ENCODE peak calls at places on chromosomes 12 and 14, in four cellular contexts. One of them, this sample, is unnamed.

GRCh38 chr14:52049721-52050588 is 18.9 kb downstream of the NID2 start:
- DNase-seq in nucleus accumbens: no peak
- DNase-seq in Calu3: no peak
- DNase-seq in NCI-H1436: no peak
- DNase-seq in this sample: no peak

GRCh38 chr12:109640961-109641360 is 67.4 kb downstream of the MVK start:
- DNase-seq in Calu3: no peak
- DNase-seq in NCI-H1436: no peak
- DNase-seq in nucleus accumbens: no peak
- DNase-seq in this sample: no peak

GRCh38 chr14:48563465-48563864 is 888.1 kb upstream of the MDGA2 start:
- DNase-seq in NCI-H1436: no peak
- DNase-seq in nucleus accumbens: peak; percentile 74
- DNase-seq in Calu3: peak; percentile 52
- DNase-seq in this sample: no peak

GRCh38 chr12:52506858-52507715 is 13.1 kb downstream of the KRT5 start:
- DNase-seq in Calu3: peak; percentile 21
- DNase-seq in NCI-H1436: peak; percentile 32
- DNase-seq in nucleus accumbens: no peak
- DNase-seq in this sample: no peak

GRCh38 chr14:68619805-68620574 is 172.9 kb downstream of the ZFP36L1 start:
- DNase-seq in Calu3: no peak
- DNase-seq in nucleus accumbens: no peak
- DNase-seq in NCI-H1436: no peak
- DNase-seq in this sample: no peak

GRCh38 chr14:101865288-101865687 is 99.1 kb upstream of the DYNC1H1 start:
- DNase-seq in Calu3: no peak
- DNase-seq in nucleus accumbens: no peak
- DNase-seq in NCI-H1436: no peak
- DNase-seq in this sample: no peak

GRCh38 chr12:54581412-54581811 is 7.0 kb downstream of the PPP1R1A start:
- DNase-seq in NCI-H1436: no peak
- DNase-seq in Calu3: no peak
- DNase-seq in nucleus accumbens: no peak
- DNase-seq in this sample: no peak

GRCh38 chr14:23864856-23865255 is 88.7 kb upstream of the DHRS4 start:
- DNase-seq in Calu3: no peak
- DNase-seq in NCI-H1436: no peak
- DNase-seq in nucleus accumbens: no peak
- DNase-seq in this sample: no peak

GRCh38 chr12:109264095-109264942 is 44.8 kb downstream of the FOXN4 start:
- DNase-seq in Calu3: peak; percentile 92
- DNase-seq in NCI-H1436: no peak
- DNase-seq in nucleus accumbens: peak; percentile 71
- DNase-seq in this sample: peak; percentile 76

GRCh38 chr12:69988601-69989194 is 163.7 kb downstream of the MYRFL start:
- DNase-seq in Calu3: no peak
- DNase-seq in nucleus accumbens: no peak
- DNase-seq in NCI-H1436: no peak
- DNase-seq in this sample: no peak

GRCh38 chr14:100842799-100843198 is 16.9 kb downstream of the MEG3 start:
- DNase-seq in Calu3: no peak
- DNase-seq in NCI-H1436: peak; percentile 38
- DNase-seq in nucleus accumbens: peak; percentile 35
- DNase-seq in this sample: no peak

GRCh38 chr14:100901391-100902183 is 1.9 kb downstream of the RTL1 start:
- DNase-seq in nucleus accumbens: no peak
- DNase-seq in NCI-H1436: no peak
- DNase-seq in Calu3: no peak
- DNase-seq in this sample: no peak

GRCh38 chr12:55727643-55728184 is 1.1 kb downstream of the CD63 start:
- DNase-seq in nucleus accumbens: peak; percentile 18
- DNase-seq in Calu3: peak; percentile 52
- DNase-seq in NCI-H1436: no peak
- DNase-seq in this sample: no peak

GRCh38 chr14:76922599-76922998 is 96.4 kb downstream of the LRRC74A start:
- DNase-seq in nucleus accumbens: peak; percentile 46
- DNase-seq in NCI-H1436: peak; percentile 79
- DNase-seq in Calu3: no peak
- DNase-seq in this sample: no peak

GRCh38 chr12:131796754-131797587 is 31.2 kb upstream of the MMP17 start:
- DNase-seq in nucleus accumbens: no peak
- DNase-seq in NCI-H1436: no peak
- DNase-seq in Calu3: no peak
- DNase-seq in this sample: no peak

GRCh38 chr14:92726135-92726932 is 22.1 kb downstream of the LGMN start:
- DNase-seq in nucleus accumbens: no peak
- DNase-seq in Calu3: peak; percentile 88
- DNase-seq in NCI-H1436: no peak
- DNase-seq in this sample: no peak

GRCh38 chr12:119182701-119183493 is 4.2 kb downstream of the HSPB8 start:
- DNase-seq in NCI-H1436: no peak
- DNase-seq in nucleus accumbens: peak; percentile 14
- DNase-seq in Calu3: no peak
- DNase-seq in this sample: no peak

GRCh38 chr12:13713746-13714400 is 267.5 kb downstream of the GRIN2B start:
- DNase-seq in NCI-H1436: no peak
- DNase-seq in nucleus accumbens: no peak
- DNase-seq in Calu3: no peak
- DNase-seq in this sample: no peak

GRCh38 chr12:117513353-117513752 is 151.9 kb upstream of the NOS1 start:
- DNase-seq in nucleus accumbens: no peak
- DNase-seq in NCI-H1436: no peak
- DNase-seq in Calu3: no peak
- DNase-seq in this sample: no peak

GRCh38 chr14:85590784-85591183 is 60.8 kb downstream of the FLRT2 start:
- DNase-seq in Calu3: no peak
- DNase-seq in NCI-H1436: no peak
- DNase-seq in nucleus accumbens: no peak
- DNase-seq in this sample: no peak

GRCh38 chr12:68451261-68452091 is 119.3 kb upstream of the MDM1 start:
- DNase-seq in Calu3: no peak
- DNase-seq in nucleus accumbens: peak; percentile 4
- DNase-seq in NCI-H1436: peak; percentile 29
- DNase-seq in this sample: peak; percentile 50

GRCh38 chr14:79464468-79464867 is 746.8 kb downstream of the DIO2 start:
- DNase-seq in nucleus accumbens: no peak
- DNase-seq in NCI-H1436: no peak
- DNase-seq in Calu3: no peak
- DNase-seq in this sample: no peak

GRCh38 chr12:3145546-3146310 is 68.5 kb downstream of the TSPAN9 start:
- DNase-seq in Calu3: no peak
- DNase-seq in NCI-H1436: no peak
- DNase-seq in nucleus accumbens: no peak
- DNase-seq in this sample: no peak

GRCh38 chr14:20799955-20800544 is 2.6 kb downstream of the RNASE1 start:
- DNase-seq in nucleus accumbens: peak; percentile 24
- DNase-seq in NCI-H1436: no peak
- DNase-seq in Calu3: peak; percentile 15
- DNase-seq in this sample: no peak

GRCh38 chr14:28780843-28781503 is 14.4 kb downstream of the FOXG1 start:
- DNase-seq in NCI-H1436: no peak
- DNase-seq in nucleus accumbens: no peak
- DNase-seq in Calu3: no peak
- DNase-seq in this sample: no peak

GRCh38 chr12:57896139-57896436 is 45.3 kb upstream of the ATP23 start:
- DNase-seq in nucleus accumbens: peak; percentile 43
- DNase-seq in NCI-H1436: no peak
- DNase-seq in Calu3: no peak
- DNase-seq in this sample: no peak

GRCh38 chr12:117024961-117025480 is 74.2 kb downstream of the TESC start:
- DNase-seq in nucleus accumbens: no peak
- DNase-seq in NCI-H1436: no peak
- DNase-seq in Calu3: no peak
- DNase-seq in this sample: no peak

GRCh38 chr14:31945074-31945613 is 132.0 kb upstream of the ARHGAP5 start:
- DNase-seq in NCI-H1436: peak; percentile 66
- DNase-seq in Calu3: peak; percentile 51
- DNase-seq in nucleus accumbens: no peak
- DNase-seq in this sample: no peak

GRCh38 chr14:57736391-57736790 is 129.5 kb downstream of the SLC35F4 start:
- DNase-seq in NCI-H1436: no peak
- DNase-seq in Calu3: no peak
- DNase-seq in nucleus accumbens: no peak
- DNase-seq in this sample: no peak

GRCh38 chr12:44876554-44877275 is 600 bp upstream of the NELL2 start:
- DNase-seq in Calu3: peak; percentile 24
- DNase-seq in nucleus accumbens: peak; percentile 31
- DNase-seq in NCI-H1436: peak; percentile 55
- DNase-seq in this sample: peak; percentile 87

This sample was measured in NCI-H1105.